ENCODE peak calls at places on chromosome 22, in five cellular contexts. One of them, this sample, is unnamed.

GRCh38 chr22:43812149-43812842 is at the start of gene EFCAB6:
- DNase-seq in mesendoderm: peak
- DNase-seq in neuronal stem cell: peak
- DNase-seq in H1: peak
- DNase-seq in IMR-90: peak
- DNase-seq in this sample: peak

GRCh38 chr22:41286639-41287091 is 678 bp upstream of the RANGAP1 start:
- DNase-seq in mesendoderm: no peak
- DNase-seq in neuronal stem cell: no peak
- DNase-seq in H1: no peak
- DNase-seq in IMR-90: peak
- DNase-seq in this sample: no peak

GRCh38 chr22:40671369-40671768 is 7.9 kb upstream of the MCHR1 start:
- DNase-seq in mesendoderm: no peak
- DNase-seq in neuronal stem cell: no peak
- DNase-seq in H1: no peak
- DNase-seq in IMR-90: no peak
- DNase-seq in this sample: no peak

GRCh38 chr22:49088801-49089791 is 738.6 kb downstream of the BRD1 start:
- DNase-seq in mesendoderm: no peak
- DNase-seq in neuronal stem cell: no peak
- DNase-seq in H1: no peak
- DNase-seq in IMR-90: no peak
- DNase-seq in this sample: no peak

GRCh38 chr22:40507491-40507890 is 129.0 kb downstream of the MRTFA start:
- DNase-seq in mesendoderm: no peak
- DNase-seq in neuronal stem cell: no peak
- DNase-seq in H1: no peak
- DNase-seq in IMR-90: no peak
- DNase-seq in this sample: no peak

GRCh38 chr22:37777122-37777687 is 30.5 kb upstream of the GCAT start:
- DNase-seq in mesendoderm: peak
- DNase-seq in neuronal stem cell: no peak
- DNase-seq in H1: no peak
- DNase-seq in IMR-90: peak
- DNase-seq in this sample: peak

GRCh38 chr22:44702479-44703219 is 645 bp downstream of the PRR5 start:
- DNase-seq in mesendoderm: peak
- DNase-seq in neuronal stem cell: peak
- DNase-seq in H1: peak
- DNase-seq in IMR-90: peak
- DNase-seq in this sample: peak

GRCh38 chr22:44915441-44915840 is 94.4 kb downstream of the PHF21B start:
- DNase-seq in mesendoderm: no peak
- DNase-seq in neuronal stem cell: no peak
- DNase-seq in H1: no peak
- DNase-seq in IMR-90: no peak
- DNase-seq in this sample: no peak

GRCh38 chr22:31695423-31695822 is 33.4 kb upstream of the PISD start:
- DNase-seq in mesendoderm: peak
- DNase-seq in neuronal stem cell: no peak
- DNase-seq in H1: no peak
- DNase-seq in IMR-90: no peak
- DNase-seq in this sample: no peak

GRCh38 chr22:31846161-31847115 is 92.6 kb downstream of the DEPDC5 start:
- DNase-seq in mesendoderm: peak
- DNase-seq in neuronal stem cell: no peak
- DNase-seq in H1: no peak
- DNase-seq in IMR-90: peak
- DNase-seq in this sample: peak

GRCh38 chr22:19807161-19807913 is 46.8 kb downstream of the TBX1 start:
- DNase-seq in mesendoderm: no peak
- DNase-seq in neuronal stem cell: no peak
- DNase-seq in H1: no peak
- DNase-seq in IMR-90: no peak
- DNase-seq in this sample: no peak

GRCh38 chr22:37218771-37219411 is 6.6 kb upstream of the SSTR3 start:
- DNase-seq in mesendoderm: no peak
- DNase-seq in neuronal stem cell: no peak
- DNase-seq in H1: no peak
- DNase-seq in IMR-90: no peak
- DNase-seq in this sample: no peak

GRCh38 chr22:49199224-49199623 is 628.4 kb downstream of the BRD1 start:
- DNase-seq in mesendoderm: no peak
- DNase-seq in neuronal stem cell: no peak
- DNase-seq in H1: no peak
- DNase-seq in IMR-90: no peak
- DNase-seq in this sample: no peak

GRCh38 chr22:35140879-35141745 is 75.2 kb downstream of the ISX start:
- DNase-seq in mesendoderm: peak
- DNase-seq in neuronal stem cell: peak
- DNase-seq in H1: peak
- DNase-seq in IMR-90: no peak
- DNase-seq in this sample: no peak

GRCh38 chr22:32119568-32120235 is 39.4 kb downstream of the C22orf42 start:
- DNase-seq in mesendoderm: peak
- DNase-seq in neuronal stem cell: no peak
- DNase-seq in H1: peak
- DNase-seq in IMR-90: no peak
- DNase-seq in this sample: no peak

GRCh38 chr22:21937041-21937820 is 15.4 kb downstream of the PPM1F start:
- DNase-seq in mesendoderm: no peak
- DNase-seq in neuronal stem cell: no peak
- DNase-seq in H1: no peak
- DNase-seq in IMR-90: no peak
- DNase-seq in this sample: no peak

GRCh38 chr22:49205401-49205800 is 622.3 kb downstream of the BRD1 start:
- DNase-seq in mesendoderm: no peak
- DNase-seq in neuronal stem cell: no peak
- DNase-seq in H1: peak
- DNase-seq in IMR-90: no peak
- DNase-seq in this sample: no peak

GRCh38 chr22:26550498-26551033 is 38.3 kb upstream of the TFIP11 start:
- DNase-seq in mesendoderm: peak
- DNase-seq in neuronal stem cell: no peak
- DNase-seq in H1: no peak
- DNase-seq in IMR-90: peak
- DNase-seq in this sample: peak

GRCh38 chr22:31343235-31344191 is 2.6 kb downstream of the PATZ1 start:
- DNase-seq in mesendoderm: peak
- DNase-seq in neuronal stem cell: peak
- DNase-seq in H1: peak
- DNase-seq in IMR-90: peak
- DNase-seq in this sample: peak

GRCh38 chr22:19959043-19959586 is 17.5 kb upstream of the TXNRD2 start:
- DNase-seq in mesendoderm: peak
- DNase-seq in neuronal stem cell: peak
- DNase-seq in H1: peak
- DNase-seq in IMR-90: peak
- DNase-seq in this sample: peak

GRCh38 chr22:28358244-28358777 is 321.3 kb downstream of the TTC28 start:
- DNase-seq in mesendoderm: no peak
- DNase-seq in neuronal stem cell: no peak
- DNase-seq in H1: no peak
- DNase-seq in IMR-90: no peak
- DNase-seq in this sample: no peak

GRCh38 chr22:44307509-44308169 is 5.1 kb downstream of the SHISAL1 start:
- DNase-seq in mesendoderm: no peak
- DNase-seq in neuronal stem cell: no peak
- DNase-seq in H1: no peak
- DNase-seq in IMR-90: peak
- DNase-seq in this sample: peak

GRCh38 chr22:42685941-42686666 is 34.6 kb downstream of the A4GALT start:
- DNase-seq in mesendoderm: no peak
- DNase-seq in neuronal stem cell: no peak
- DNase-seq in H1: no peak
- DNase-seq in IMR-90: no peak
- DNase-seq in this sample: no peak

GRCh38 chr22:41910599-41911291 is 4.1 kb downstream of the SHISA8 start:
- DNase-seq in mesendoderm: no peak
- DNase-seq in neuronal stem cell: no peak
- DNase-seq in H1: no peak
- DNase-seq in IMR-90: no peak
- DNase-seq in this sample: no peak

GRCh38 chr22:37985751-37986281 is 1.5 kb upstream of the SOX10 start:
- DNase-seq in mesendoderm: no peak
- DNase-seq in neuronal stem cell: no peak
- DNase-seq in H1: no peak
- DNase-seq in IMR-90: no peak
- DNase-seq in this sample: no peak

GRCh38 chr22:33971561-33971961 is 51.3 kb upstream of the LARGE1 start:
- DNase-seq in mesendoderm: peak
- DNase-seq in neuronal stem cell: no peak
- DNase-seq in H1: no peak
- DNase-seq in IMR-90: no peak
- DNase-seq in this sample: no peak

GRCh38 chr22:36027960-36028645 is 521 bp downstream of the RBFOX2 start:
- DNase-seq in mesendoderm: peak
- DNase-seq in neuronal stem cell: peak
- DNase-seq in H1: peak
- DNase-seq in IMR-90: no peak
- DNase-seq in this sample: no peak

GRCh38 chr22:36323855-36324331 is 63.9 kb downstream of the MYH9 start:
- DNase-seq in mesendoderm: no peak
- DNase-seq in neuronal stem cell: no peak
- DNase-seq in H1: no peak
- DNase-seq in IMR-90: no peak
- DNase-seq in this sample: peak

GRCh38 chr22:28435271-28435825 is 244.3 kb downstream of the TTC28 start:
- DNase-seq in mesendoderm: no peak
- DNase-seq in neuronal stem cell: no peak
- DNase-seq in H1: no peak
- DNase-seq in IMR-90: no peak
- DNase-seq in this sample: no peak

GRCh38 chr22:21827628-21828267 is 39.7 kb downstream of the MAPK1 start:
- DNase-seq in mesendoderm: no peak
- DNase-seq in neuronal stem cell: no peak
- DNase-seq in H1: no peak
- DNase-seq in IMR-90: no peak
- DNase-seq in this sample: no peak

GRCh38 chr22:37197451-37198289 is 9.6 kb upstream of the C1QTNF6 start:
- DNase-seq in mesendoderm: peak
- DNase-seq in neuronal stem cell: no peak
- DNase-seq in H1: no peak
- DNase-seq in IMR-90: peak
- DNase-seq in this sample: peak

GRCh38 chr22:37186997-37187522 is 987 bp downstream of the C1QTNF6 start:
- DNase-seq in mesendoderm: peak
- DNase-seq in neuronal stem cell: no peak
- DNase-seq in H1: no peak
- DNase-seq in IMR-90: peak
- DNase-seq in this sample: peak

GRCh38 chr22:27518583-27519437 is 282.7 kb downstream of the MN1 start:
- DNase-seq in mesendoderm: no peak
- DNase-seq in neuronal stem cell: no peak
- DNase-seq in H1: no peak
- DNase-seq in IMR-90: peak
- DNase-seq in this sample: no peak

GRCh38 chr22:49091451-49091850 is 736.2 kb downstream of the BRD1 start:
- DNase-seq in mesendoderm: no peak
- DNase-seq in neuronal stem cell: no peak
- DNase-seq in H1: no peak
- DNase-seq in IMR-90: no peak
- DNase-seq in this sample: no peak

GRCh38 chr22:20507253-20508066 is at the start of gene MED15:
- DNase-seq in mesendoderm: peak
- DNase-seq in neuronal stem cell: peak
- DNase-seq in H1: peak
- DNase-seq in IMR-90: peak
- DNase-seq in this sample: peak

GRCh38 chr22:24271406-24271760 is 752 bp downstream of the SPECC1L start:
- DNase-seq in mesendoderm: no peak
- DNase-seq in neuronal stem cell: no peak
- DNase-seq in H1: no peak
- DNase-seq in IMR-90: peak
- DNase-seq in this sample: peak
- H2BK120ac ChIP-seq in mesendoderm: no peak
- H2BK120ac ChIP-seq in neuronal stem cell: no peak
- H2BK120ac ChIP-seq in H1: no peak
- H2BK120ac ChIP-seq in IMR-90: peak
- H2BK120ac ChIP-seq in this sample: peak

GRCh38 chr22:39254122-39254521 is 9.3 kb upstream of the PDGFB start:
- DNase-seq in mesendoderm: no peak
- DNase-seq in neuronal stem cell: no peak
- DNase-seq in H1: no peak
- DNase-seq in IMR-90: no peak
- DNase-seq in this sample: no peak
- H2BK120ac ChIP-seq in mesendoderm: no peak
- H2BK120ac ChIP-seq in neuronal stem cell: no peak
- H2BK120ac ChIP-seq in H1: no peak
- H2BK120ac ChIP-seq in IMR-90: peak
- H2BK120ac ChIP-seq in this sample: peak

DNA sequence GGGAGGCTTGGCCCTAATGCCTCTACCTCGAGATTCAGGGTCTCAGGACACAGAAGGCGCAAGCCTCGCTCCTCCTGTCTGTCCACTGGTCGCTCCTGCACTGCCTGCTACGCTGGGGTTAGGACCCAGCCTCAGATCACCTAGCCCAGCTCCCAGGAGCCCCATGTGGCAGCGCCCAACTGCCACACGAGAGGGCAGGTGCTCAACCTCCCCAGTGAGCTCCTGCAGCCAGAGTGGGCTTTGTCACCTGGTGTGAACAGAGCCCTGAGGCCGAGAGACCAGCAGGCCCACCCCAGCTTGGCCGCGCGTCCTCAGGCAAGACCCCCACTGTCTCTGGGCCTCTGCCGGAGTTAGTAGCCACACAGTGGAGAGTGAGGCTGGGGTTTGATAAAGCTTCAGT is 21.7 kb upstream of the PPARA start:
- DNase-seq in mesendoderm: no peak
- DNase-seq in neuronal stem cell: no peak
- DNase-seq in H1: no peak
- DNase-seq in IMR-90: no peak
- DNase-seq in this sample: no peak
- H2BK120ac ChIP-seq in mesendoderm: no peak
- H2BK120ac ChIP-seq in neuronal stem cell: peak
- H2BK120ac ChIP-seq in H1: no peak
- H2BK120ac ChIP-seq in IMR-90: no peak
- H2BK120ac ChIP-seq in this sample: no peak

GRCh38 chr22:50281957-50282356 is 11.8 kb upstream of the MAPK11 start:
- DNase-seq in mesendoderm: no peak
- DNase-seq in neuronal stem cell: no peak
- DNase-seq in H1: no peak
- DNase-seq in IMR-90: no peak
- DNase-seq in this sample: no peak
- H2BK120ac ChIP-seq in mesendoderm: no peak
- H2BK120ac ChIP-seq in neuronal stem cell: no peak
- H2BK120ac ChIP-seq in H1: no peak
- H2BK120ac ChIP-seq in IMR-90: peak
- H2BK120ac ChIP-seq in this sample: no peak

GRCh38 chr22:23180301-23180892 is at the start of gene BCR:
- DNase-seq in mesendoderm: peak
- DNase-seq in neuronal stem cell: no peak
- DNase-seq in H1: no peak
- DNase-seq in IMR-90: peak
- DNase-seq in this sample: peak
- H2BK120ac ChIP-seq in mesendoderm: no peak
- H2BK120ac ChIP-seq in neuronal stem cell: peak
- H2BK120ac ChIP-seq in H1: peak
- H2BK120ac ChIP-seq in IMR-90: peak
- H2BK120ac ChIP-seq in this sample: no peak

GRCh38 chr22:30056015-30056414 is 24.2 kb upstream of the HORMAD2 start:
- DNase-seq in mesendoderm: no peak
- DNase-seq in neuronal stem cell: no peak
- DNase-seq in H1: no peak
- DNase-seq in IMR-90: no peak
- DNase-seq in this sample: no peak
- H2BK120ac ChIP-seq in mesendoderm: no peak
- H2BK120ac ChIP-seq in neuronal stem cell: no peak
- H2BK120ac ChIP-seq in H1: no peak
- H2BK120ac ChIP-seq in IMR-90: no peak
- H2BK120ac ChIP-seq in this sample: no peak

This sample was measured in mesenchymal stem cell.